ENCODE peak calls at places on chromosomes 12 and 14, in eight cellular contexts. X, D, L, J, U, B, C and Q are unnamed samples.

GRCh38 chr12:64273527-64274403 is 51.7 kb upstream of the KICS2 start:
- DNase-seq in X (no peak), D (no peak), L (peak), J (no peak), U (no peak), B (peak), C (peak), Q (no peak)

GRCh38 chr12:66087365-66087943 is 43.1 kb downstream of the LLPH start:
- DNase-seq in X (peak), D (peak), L (peak), J (peak), U (peak), B (peak), C (peak), Q (peak)

GRCh38 chr12:12803186-12803585 is 10.0 kb upstream of the DDX47 start:
- DNase-seq in X (peak), D (peak), L (peak), J (peak), U (no peak), B (peak), C (peak), Q (peak)

GRCh38 chr12:117026921-117027250 is 72.3 kb downstream of the TESC start:
- DNase-seq in X (no peak), D (no peak), L (no peak), J (no peak), U (no peak), B (no peak), C (no peak), Q (no peak)

GRCh38 chr14:105498430-105499255 is 7.6 kb downstream of the TEDC1 start:
- DNase-seq in X (no peak), D (no peak), L (no peak), J (no peak), U (no peak), B (no peak), C (no peak), Q (no peak)

GRCh38 chr12:28017126-28017872 is 44.8 kb upstream of the PTHLH start:
- DNase-seq in X (no peak), D (no peak), L (peak), J (peak), U (no peak), B (no peak), C (no peak), Q (no peak)

GRCh38 chr12:104750061-104750460 is 208.0 kb downstream of the SLC41A2 start:
- DNase-seq in X (no peak), D (no peak), L (peak), J (peak), U (no peak), B (peak), C (no peak), Q (no peak)

GRCh38 chr14:30153662-30154061 is 226.0 kb upstream of the PRKD1 start:
- DNase-seq in X (no peak), D (no peak), L (no peak), J (no peak), U (no peak), B (no peak), C (no peak), Q (no peak)

GRCh38 chr14:103243764-103244737 is 90.0 kb upstream of the EIF5 start:
- DNase-seq in X (no peak), D (no peak), L (peak), J (peak), U (no peak), B (no peak), C (no peak), Q (no peak)

GRCh38 chr14:99551034-99551922 is 52.7 kb downstream of the CCDC85C start:
- DNase-seq in X (no peak), D (no peak), L (no peak), J (no peak), U (no peak), B (peak), C (no peak), Q (no peak)

GRCh38 chr14:44107156-44107555 is 399.9 kb downstream of the FSCB start:
- DNase-seq in X (no peak), D (no peak), L (no peak), J (no peak), U (no peak), B (no peak), C (no peak), Q (no peak)

GRCh38 chr14:50007123-50007903 is 109.1 kb downstream of the VCPKMT start:
- DNase-seq in X (no peak), D (no peak), L (no peak), J (no peak), U (no peak), B (no peak), C (no peak), Q (no peak)

GRCh38 chr14:74934476-74935339 is 11.6 kb upstream of the RPS6KL1 start:
- DNase-seq in X (no peak), D (no peak), L (no peak), J (no peak), U (no peak), B (no peak), C (no peak), Q (no peak)

GRCh38 chr12:4434721-4435425 is 10.7 kb downstream of the FGF6 start:
- DNase-seq in X (no peak), D (no peak), L (no peak), J (no peak), U (no peak), B (no peak), C (no peak), Q (no peak)

GRCh38 chr12:130504110-130504835 is 166.6 kb downstream of the PIWIL1 start:
- DNase-seq in X (no peak), D (no peak), L (no peak), J (no peak), U (no peak), B (no peak), C (no peak), Q (peak)

GRCh38 chr12:131829351-131829794 is 1.2 kb downstream of the MMP17 start:
- DNase-seq in X (no peak), D (no peak), L (peak), J (no peak), U (no peak), B (peak), C (no peak), Q (peak)

GRCh38 chr12:104865080-104865479 is 93.0 kb downstream of the SLC41A2 start:
- DNase-seq in X (peak), D (no peak), L (no peak), J (no peak), U (no peak), B (peak), C (no peak), Q (no peak)